ENCODE peak calls at places on chromosomes 11 and 22, in four cellular contexts. E is HCT116, H is H1, Y is GM12878. D is an unnamed sample.

GRCh38 chr22:44116755-44117684 is 63.7 kb upstream of the PARVG start:
- DNase-seq in E (no peak), H (no peak), Y (no peak), D (no peak)

GRCh38 chr22:49497266-49497665 is 330.4 kb downstream of the BRD1 start:
- DNase-seq in E (peak), H (no peak), Y (no peak), D (no peak)

GRCh38 chr11:118705111-118705741 is 25.8 kb upstream of the TREH start:
- DNase-seq in E (no peak), H (no peak), Y (no peak), D (no peak)

GRCh38 chr22:16965560-16965959 is 42.5 kb downstream of the GAB4 start:
- DNase-seq in E (no peak), H (no peak), Y (no peak), D (no peak)

GRCh38 chr22:43972931-43973330 is 17.7 kb downstream of the SAMM50 start:
- DNase-seq in E (no peak), H (no peak), Y (no peak), D (no peak)

GRCh38 chr11:9203715-9204311 is 61.3 kb downstream of the DENND5A start:
- DNase-seq in E (no peak), H (no peak), Y (no peak), D (no peak)

GRCh38 chr11:118152552-118153471 is at the start of gene SCN4B:
- DNase-seq in E (no peak), H (peak), Y (no peak), D (peak)

GRCh38 chr11:57131080-57131790 is 50.5 kb upstream of the LRRC55 start:
- DNase-seq in E (no peak), H (peak), Y (no peak), D (peak)

GRCh38 chr22:50730013-50730891 is 7.8 kb upstream of the ACR start:
- DNase-seq in E (no peak), H (peak), Y (no peak), D (no peak)

GRCh38 chr11:47188262-47188661 is 2.0 kb upstream of the PACSIN3 start:
- DNase-seq in E (no peak), H (no peak), Y (no peak), D (no peak)

GRCh38 chr11:57237204-57237681 is at the start of gene APLNR:
- DNase-seq in E (no peak), H (no peak), Y (no peak), D (peak)

GRCh38 chr22:29702025-29702930 is 17.5 kb upstream of the CABP7 start:
- DNase-seq in E (no peak), H (no peak), Y (no peak), D (no peak)

GRCh38 chr22:37148031-37148651 is 1.6 kb downstream of the IL2RB start:
- DNase-seq in E (no peak), H (no peak), Y (no peak), D (no peak)

GRCh38 chr11:119148855-119149370 is at the start of gene ABCG4:
- DNase-seq in E (no peak), H (peak), Y (no peak), D (peak)

GRCh38 chr11:47991266-47991830 is 11.0 kb downstream of the PTPRJ start:
- DNase-seq in E (no peak), H (no peak), Y (no peak), D (peak)

GRCh38 chr11:127027000-127027399 is 26.4 kb upstream of the KIRREL3 start:
- DNase-seq in E (no peak), H (no peak), Y (no peak), D (no peak)

GRCh38 chr11:43830928-43831440 is 49.6 kb upstream of the ALKBH3 start:
- DNase-seq in E (peak), H (no peak), Y (no peak), D (peak)
- TF ChIP-seq ATF3 in E (peak), H (no peak), Y (no peak), D (peak)

GRCh38 chr11:61726775-61727174 is 25.7 kb upstream of the MYRF start:
- DNase-seq in E (no peak), H (no peak), Y (no peak), D (no peak)

GRCh38 chr11:61727401-61727811 is 25.0 kb upstream of the MYRF start:
- DNase-seq in E (no peak), H (no peak), Y (no peak), D (no peak)

GRCh38 chr11:61730222-61730994 is 22.0 kb upstream of the MYRF start:
- DNase-seq in E (peak), H (no peak), Y (no peak), D (no peak)

GRCh38 chr11:61728066-61728939 is 24.1 kb upstream of the MYRF start:
- DNase-seq in E (no peak), H (no peak), Y (no peak), D (no peak)

GRCh38 chr11:61728940-61729219 is 23.6 kb upstream of the MYRF start:
- DNase-seq in E (peak), H (no peak), Y (no peak), D (no peak)
- TF ChIP-seq EGR1 in E (no peak), H (no peak), Y (no peak), D (no peak)

DNA sequence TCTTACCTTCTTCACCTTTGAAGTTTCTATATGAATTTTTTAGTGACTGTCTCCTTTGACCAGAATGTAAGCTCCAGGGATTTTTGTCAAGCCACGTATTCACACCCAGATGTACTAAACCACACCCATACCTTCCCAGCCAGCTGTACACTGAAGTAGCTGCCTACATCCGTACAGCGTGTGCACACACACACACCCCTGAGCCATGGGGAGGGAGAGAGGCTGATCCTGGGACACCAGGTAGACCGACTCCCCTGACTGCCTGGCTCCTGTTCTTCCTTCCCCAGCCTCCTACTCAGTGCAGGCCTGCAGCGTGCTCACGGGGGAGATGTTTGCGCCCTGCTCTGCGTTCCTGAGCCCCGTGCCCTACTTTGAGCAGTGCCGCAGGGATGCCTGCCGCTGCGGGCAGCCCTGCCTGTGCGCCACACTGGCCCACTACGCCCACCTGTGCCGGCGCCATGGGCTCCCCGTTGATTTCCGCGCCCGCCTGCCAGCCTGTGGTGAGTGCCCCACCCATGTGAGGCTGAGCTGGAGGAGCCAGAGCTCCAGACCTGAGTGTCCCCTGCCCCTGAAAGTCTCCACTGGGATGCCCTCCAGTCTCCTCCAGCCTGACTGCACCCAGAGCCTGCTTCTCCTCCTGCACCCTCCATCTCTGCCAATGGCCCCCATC is 25.9 kb downstream of the OTOG start:
- DNase-seq in E (no peak), H (no peak), Y (no peak), D (no peak)
- TF ChIP-seq ATF3 in E (no peak), H (no peak), Y (no peak), D (no peak)

GRCh38 chr22:38298312-38299000 is 18.8 kb downstream of the CSNK1E start:
- DNase-seq in E (peak), H (no peak), Y (no peak), D (peak)
- TF ChIP-seq EGR1 in E (no peak), H (no peak), Y (no peak), D (no peak)

GRCh38 chr22:41949297-41949965 is 2.5 kb upstream of the CENPM start:
- DNase-seq in E (no peak), H (no peak), Y (no peak), D (no peak)
- TF ChIP-seq ATF3 in E (no peak), H (no peak), Y (no peak), D (no peak)

GRCh38 chr11:124829986-124830385 is 29.8 kb upstream of the MSANTD2 start:
- DNase-seq in E (no peak), H (no peak), Y (no peak), D (no peak)
- TF ChIP-seq EGR1 in E (no peak), H (no peak), Y (no peak), D (no peak)

DNA sequence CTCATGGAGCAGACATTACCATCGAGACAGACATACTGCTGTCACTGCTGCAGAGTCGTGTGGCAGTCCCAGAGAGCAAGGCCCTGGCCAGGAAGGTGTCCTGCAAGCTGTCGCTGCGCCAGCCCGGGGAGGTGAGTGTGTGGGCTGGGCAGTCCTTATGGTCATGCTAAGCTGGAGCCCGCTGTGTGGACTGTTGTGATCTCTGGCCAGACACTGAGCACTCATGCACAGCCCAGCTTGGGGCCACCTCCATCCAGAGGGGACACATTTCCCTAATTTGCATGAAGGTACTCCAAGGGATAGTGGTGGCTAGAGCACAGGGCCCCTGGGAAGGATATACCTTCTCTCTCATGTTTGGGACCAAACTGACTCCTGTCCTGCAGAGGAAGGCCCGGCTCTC is 9.6 kb downstream of the ANKK1 start:
- DNase-seq in E (no peak), H (no peak), Y (no peak), D (no peak)
- TF ChIP-seq ATF3 in E (no peak), H (no peak), Y (no peak), D (no peak)

DNA sequence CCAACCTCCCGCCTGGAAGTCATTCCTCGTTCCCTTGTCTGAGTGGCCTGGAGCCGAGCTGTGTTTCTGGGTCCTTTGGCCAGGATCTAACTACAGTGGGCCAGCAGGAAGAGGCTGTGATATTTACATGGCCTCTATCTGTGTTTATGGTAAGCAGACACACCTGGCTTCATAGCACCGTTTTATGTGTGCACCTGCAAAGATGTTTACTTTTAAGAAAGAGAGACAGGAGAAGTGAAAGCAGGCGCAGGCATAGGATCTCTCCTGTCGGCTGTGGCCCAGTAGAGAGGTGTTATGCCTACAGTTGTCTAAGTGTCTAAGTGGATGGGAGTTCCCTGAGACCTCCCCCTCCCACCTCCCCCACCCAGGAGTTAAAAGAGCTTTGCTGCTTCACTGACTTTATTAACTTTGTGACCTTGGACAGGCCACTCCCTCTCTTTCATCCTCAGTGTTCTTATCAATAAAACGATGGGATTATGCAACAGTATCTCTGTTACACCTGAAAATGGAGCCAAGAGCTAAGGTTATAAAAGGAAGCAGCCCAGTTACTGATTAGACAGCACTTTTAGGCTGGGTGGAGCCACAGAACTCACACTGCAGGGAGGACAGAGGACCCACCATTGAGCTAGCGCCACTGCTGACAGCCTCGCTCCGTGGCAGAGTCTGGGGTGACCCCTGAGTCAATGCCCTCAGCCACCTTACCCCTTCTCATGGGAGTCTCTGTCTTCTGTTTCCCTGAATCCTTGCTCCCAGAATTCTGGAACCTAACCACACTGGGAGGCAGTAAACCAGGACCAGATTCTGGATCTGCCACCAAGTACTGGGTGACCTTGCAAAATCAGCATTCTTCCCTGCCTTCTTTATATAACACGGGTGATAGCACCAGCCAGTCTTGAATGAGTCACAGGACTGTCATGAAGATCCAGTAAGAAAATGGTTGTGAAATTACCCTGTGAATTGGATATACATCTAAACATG is 22.0 kb downstream of the ST14 start:
- DNase-seq in E (no peak), H (no peak), Y (no peak), D (no peak)
- TF ChIP-seq EGR1 in E (no peak), H (no peak), Y (no peak), D (no peak)